ENCODE peak calls at places on chromosomes 7 and 10, in eight cellular contexts. N is GM06990, X is HFFc6, U is HL-60, Y is colonic mucosa, T is endothelial cell of umbilical vein, S is neural crest cell, M is upper lobe of left lung. C is an unnamed sample.

GRCh38 chr10:12631787-12632562 is 282.6 kb downstream of the CAMK1D start:
- DNase-seq in N (no peak), S (no peak), Y (peak), M (no peak), U (no peak), X (no peak), T (no peak), C (no peak)

GRCh38 chr10:132698211-132698751 is 87.7 kb downstream of the NKX6-2 start:
- DNase-seq in N (no peak), M (peak), X (no peak), U (no peak), Y (no peak), T (no peak), S (no peak), C (peak)

GRCh38 chr7:47361746-47362215 is 220.1 kb downstream of the TNS3 start:
- DNase-seq in T (no peak), X (peak), Y (no peak), N (peak), S (no peak), U (no peak), M (no peak), C (no peak)

GRCh38 chr7:44076101-44076895 is 6.0 kb downstream of the POLM start:
- DNase-seq in U (no peak), Y (no peak), N (no peak), T (no peak), M (no peak), X (no peak), S (no peak), C (peak)

GRCh38 chr7:96085953-96086352 is 235.9 kb downstream of the SLC25A13 start:
- DNase-seq in X (no peak), S (no peak), M (no peak), U (no peak), T (no peak), N (no peak), Y (no peak), C (no peak)

GRCh38 chr10:3754727-3755439 is 30.1 kb downstream of the KLF6 start:
- DNase-seq in S (no peak), Y (no peak), X (peak), U (no peak), T (peak), N (no peak), M (no peak), C (no peak)

GRCh38 chr10:45399113-45399512 is 25.1 kb downstream of the ALOX5 start:
- DNase-seq in U (no peak), Y (no peak), X (no peak), M (no peak), T (no peak), S (no peak), N (no peak), C (no peak)

GRCh38 chr10:49539320-49539885 is 482 bp upstream of the ERCC6 start:
- DNase-seq in Y (peak), X (peak), U (peak), N (no peak), M (peak), T (peak), S (peak), C (peak)

GRCh38 chr7:107009846-107010203 is 34.7 kb upstream of the PRKAR2B start:
- DNase-seq in X (no peak), S (no peak), T (no peak), U (no peak), N (no peak), Y (no peak), M (no peak), C (no peak)

GRCh38 chr10:15531927-15532722 is 161.0 kb upstream of the FAM171A1 start:
- DNase-seq in N (no peak), X (no peak), S (no peak), M (no peak), Y (no peak), T (no peak), U (no peak), C (no peak)

GRCh38 chr10:68423522-68423921 is 16.4 kb upstream of the RUFY2 start:
- DNase-seq in N (no peak), Y (no peak), M (no peak), T (peak), U (no peak), S (no peak), X (no peak), C (no peak)

GRCh38 chr7:113321201-113321600 is 202.8 kb upstream of the SMIM30 start:
- DNase-seq in Y (no peak), X (no peak), T (no peak), S (no peak), M (no peak), U (no peak), N (no peak), C (no peak)

GRCh38 chr7:94212160-94212559 is 182.5 kb upstream of the COL1A2 start:
- DNase-seq in Y (no peak), T (no peak), M (no peak), U (no peak), X (no peak), S (no peak), N (no peak), C (no peak)

GRCh38 chr10:108598831-108599230 is 1324.5 kb downstream of the XPNPEP1 start:
- DNase-seq in M (no peak), Y (no peak), S (no peak), T (no peak), U (no peak), X (peak), N (no peak), C (no peak)

GRCh38 chr10:68871731-68872342 is 29.3 kb upstream of the DDX50 start:
- DNase-seq in Y (no peak), N (no peak), S (no peak), U (no peak), X (peak), M (no peak), T (no peak), C (no peak)

GRCh38 chr10:91163709-91164474 is 56.6 kb upstream of the PCGF5 start:
- DNase-seq in U (peak), S (no peak), X (peak), N (no peak), Y (peak), T (peak), M (peak), C (peak)

GRCh38 chr10:13184726-13185514 is 23.6 kb downstream of the MCM10 start:
- DNase-seq in X (no peak), M (no peak), S (no peak), U (no peak), Y (no peak), T (no peak), N (no peak), C (no peak)

GRCh38 chr10:693506-693905 is 4.0 kb upstream of the DIP2C start:
- DNase-seq in U (no peak), S (no peak), N (no peak), Y (no peak), X (no peak), T (no peak), M (no peak), C (no peak)

GRCh38 chr7:107559864-107560263 is 3.9 kb downstream of the COG5 start:
- DNase-seq in X (peak), M (no peak), T (peak), S (no peak), Y (no peak), N (no peak), U (no peak), C (no peak)

GRCh38 chr10:77188511-77188910 is 449.1 kb downstream of the KCNMA1 start:
- DNase-seq in M (no peak), N (no peak), U (no peak), T (no peak), Y (no peak), X (peak), S (no peak), C (no peak)

GRCh38 chr10:90440870-90441269 is 417.0 kb downstream of the HTR7 start:
- DNase-seq in Y (no peak), S (no peak), U (no peak), X (no peak), N (no peak), M (peak), T (no peak), C (no peak)

GRCh38 chr7:12220321-12221046 is 9.4 kb downstream of the TMEM106B start:
- DNase-seq in S (no peak), Y (no peak), U (no peak), N (no peak), T (no peak), X (no peak), M (no peak), C (no peak)

DNA sequence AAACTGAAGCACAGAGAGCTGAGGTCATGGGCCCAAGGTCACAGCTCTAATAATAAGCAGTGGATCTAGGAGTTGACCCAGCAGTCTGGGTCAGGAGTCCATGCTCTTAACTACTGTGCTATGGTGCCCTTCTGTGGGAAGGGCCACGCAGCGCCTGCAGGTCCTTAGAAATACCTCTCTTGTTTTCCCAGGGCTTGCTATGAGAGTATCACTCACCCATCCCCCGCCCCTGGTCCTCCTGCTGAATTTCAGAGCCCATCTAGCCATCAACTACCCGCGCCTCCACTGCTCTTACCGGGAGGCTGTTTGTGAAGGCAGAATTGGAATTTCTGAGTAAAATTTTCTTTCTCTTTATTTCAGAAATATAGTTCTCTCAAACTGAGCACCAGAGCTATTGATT is 27.3 kb upstream of the CRHR2 start:
- DNase-seq in Y (no peak), M (no peak), T (no peak), U (no peak), X (no peak), N (no peak), S (no peak), C (no peak)
- TF ChIP-seq CTCF in Y (no peak), M (no peak), T (no peak), U (no peak), X (no peak), N (no peak), S (no peak), C (no peak)

GRCh38 chr7:153109561-153109960 is 350.0 kb downstream of the ACTR3B start:
- DNase-seq in S (no peak), U (no peak), M (no peak), Y (no peak), T (no peak), X (no peak), N (no peak), C (no peak)

DNA sequence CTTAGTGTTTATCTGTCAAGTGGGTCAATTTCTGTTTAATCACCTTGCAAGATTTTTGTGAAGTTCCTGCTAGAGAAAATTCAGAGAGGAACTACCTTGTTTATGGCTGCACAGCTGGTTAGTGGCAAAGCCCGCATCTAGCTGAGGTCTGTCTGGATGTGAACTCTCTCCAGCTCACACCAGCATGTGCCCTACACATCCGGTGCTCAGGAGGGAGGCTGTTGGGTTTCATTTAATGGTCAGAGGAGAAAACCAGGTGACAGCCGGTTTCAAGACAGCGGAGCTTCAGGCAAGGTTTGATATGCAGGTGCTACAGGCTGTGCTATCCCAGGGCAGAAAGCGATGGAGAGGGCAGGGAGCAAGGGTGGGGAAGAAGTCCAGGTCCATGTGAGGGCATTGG is 351.1 kb downstream of the ACTR3B start:
- DNase-seq in U (no peak), Y (no peak), X (no peak), N (no peak), T (no peak), S (no peak), M (no peak), C (no peak)
- TF ChIP-seq CTCF in U (no peak), Y (no peak), X (no peak), N (no peak), T (no peak), S (no peak), M (no peak), C (no peak)

GRCh38 chr7:8724080-8724718 is 290.8 kb downstream of the NXPH1 start:
- DNase-seq in X (no peak), T (no peak), S (peak), U (no peak), N (no peak), Y (peak), M (no peak), C (no peak)
- TF ChIP-seq CTCF in X (peak), T (peak), S (peak), U (peak), N (peak), Y (peak), M (peak), C (no peak)

DNA sequence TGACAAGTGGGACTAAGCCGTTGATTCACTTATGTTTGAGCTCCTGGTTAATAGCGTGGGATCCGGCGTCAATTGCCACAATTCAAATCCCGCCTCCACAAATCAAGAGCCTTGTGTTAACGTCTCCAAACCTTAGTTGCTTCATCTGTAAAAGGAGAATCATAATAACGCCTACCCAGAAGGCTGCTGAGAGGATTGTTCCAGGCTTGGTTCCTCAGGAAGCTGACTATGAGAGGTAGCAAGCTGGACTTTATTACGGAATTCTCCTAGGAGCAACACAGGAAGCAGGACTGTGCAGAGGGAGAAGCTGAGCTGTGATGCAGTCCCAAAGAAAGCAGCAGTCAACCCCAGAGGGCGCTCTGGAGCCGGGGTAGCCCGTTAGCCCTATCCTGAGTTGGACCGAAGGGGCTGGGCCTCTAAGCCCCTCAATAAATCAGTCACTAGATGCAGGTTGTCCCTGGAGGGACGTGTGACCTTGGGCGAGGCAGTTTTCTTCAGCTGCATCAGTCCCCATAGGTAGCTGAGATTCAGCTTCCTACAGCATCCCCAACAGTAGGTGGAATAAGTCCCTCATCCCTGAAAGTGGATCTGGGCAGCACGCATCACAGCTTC is 6.9 kb upstream of the BAG3 start:
- DNase-seq in Y (no peak), T (no peak), X (no peak), N (no peak), U (no peak), M (no peak), S (peak), C (no peak)
- TF ChIP-seq CTCF in Y (no peak), T (peak), X (no peak), N (no peak), U (no peak), M (no peak), S (peak), C (no peak)

DNA sequence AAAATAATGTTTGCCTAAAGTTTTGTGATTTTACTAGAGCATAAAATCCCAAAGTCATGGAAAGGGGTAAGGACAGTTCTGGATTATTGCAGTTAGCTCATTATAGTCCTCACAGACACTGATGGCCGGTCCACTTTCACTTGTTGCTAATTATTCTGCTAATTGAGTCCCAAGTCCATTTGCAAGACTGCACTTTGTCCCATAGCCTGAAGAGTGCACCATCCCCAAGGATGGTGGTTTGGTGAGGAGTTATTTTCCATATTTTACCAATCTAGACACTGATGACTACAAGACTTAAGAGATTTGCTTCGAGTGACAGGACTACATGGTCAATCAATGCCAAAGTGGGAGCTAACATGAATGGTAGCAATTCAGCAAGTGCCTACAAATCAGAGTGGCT is 181.8 kb upstream of the CACNA2D1 start:
- DNase-seq in S (no peak), X (no peak), N (no peak), U (no peak), T (no peak), Y (no peak), M (no peak), C (no peak)
- TF ChIP-seq CTCF in S (no peak), X (peak), N (no peak), U (no peak), T (no peak), Y (no peak), M (no peak), C (no peak)

DNA sequence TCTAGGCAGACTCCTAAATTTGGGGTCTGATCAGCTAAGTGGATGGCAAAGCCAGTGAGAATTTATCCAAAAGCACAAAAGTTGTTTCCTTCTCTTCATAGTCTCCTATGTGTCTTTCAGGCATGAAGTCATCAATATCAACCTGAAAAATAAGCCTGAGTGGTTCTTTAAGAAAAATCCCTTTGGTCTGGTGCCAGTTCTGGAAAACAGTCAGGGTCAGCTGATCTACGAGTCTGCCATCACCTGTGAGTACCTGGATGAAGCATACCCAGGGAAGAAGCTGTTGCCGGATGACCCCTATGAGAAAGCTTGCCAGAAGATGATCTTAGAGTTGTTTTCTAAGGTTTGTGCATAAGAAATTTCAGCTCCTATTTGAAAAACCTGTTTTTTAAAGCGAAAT is 4.8 kb downstream of the GSTO1 start:
- DNase-seq in X (no peak), Y (no peak), N (no peak), S (no peak), M (no peak), U (no peak), T (peak), C (no peak)
- TF ChIP-seq CTCF in X (no peak), Y (no peak), N (no peak), S (no peak), M (no peak), U (no peak), T (no peak), C (no peak)

GRCh38 chr10:64134676-64135075 is 613.5 kb downstream of the REEP3 start:
- DNase-seq in T (no peak), Y (no peak), N (no peak), U (no peak), S (no peak), X (no peak), M (no peak), C (no peak)

GRCh38 chr10:64130152-64130551 is 609.0 kb downstream of the REEP3 start:
- DNase-seq in U (no peak), T (no peak), S (no peak), N (no peak), M (no peak), Y (no peak), X (no peak), C (no peak)
- TF ChIP-seq CTCF in U (no peak), T (no peak), S (no peak), N (no peak), M (no peak), Y (no peak), X (no peak), C (no peak)

C was measured in CD14-positive monocyte.